ENCODE peak calls at places on chromosomes 5 and 9, in eight cellular contexts. Z is HepG2; A is body of pancreas; G is neural progenitor cell; K is CD8-positive, alpha-beta T cell; Y is cardiac muscle cell; O is thoracic aorta; Q is DND-41. M is an unnamed sample.
A peak's percentile ranks its signal among the peaks of the same experiment; 100 is the strongest.

GRCh38 chr5:1002836-1003235 is 5.8 kb upstream of the NKD2 start:
- DNase-seq in G (no peak), Q (no peak), Y (no peak), O (no peak), K (no peak), A (no peak), Z (no peak), M (peak; percentile 39)

GRCh38 chr5:56608216-56608925 is 207.0 kb upstream of the MAP3K1 start:
- DNase-seq in O (no peak), K (no peak), Y (no peak), Q (no peak), G (no peak), A (peak; percentile 32), Z (no peak), M (no peak)

GRCh38 chr9:27622688-27623340 is 49.5 kb upstream of the C9orf72 start:
- DNase-seq in Q (no peak), A (no peak), Z (no peak), K (no peak), G (no peak), O (no peak), Y (no peak), M (no peak)

GRCh38 chr9:110555971-110556370 is 23.6 kb downstream of the SVEP1 start:
- DNase-seq in Q (no peak), O (peak; percentile 41), Y (peak; percentile 98), Z (peak; percentile 62), K (no peak), A (peak; percentile 70), G (no peak), M (peak; percentile 80)

GRCh38 chr5:123035950-123036390 is 555 bp downstream of the PPIC start:
- DNase-seq in A (peak; percentile 74), O (peak; percentile 27), Y (peak; percentile 63), Z (peak; percentile 22), G (peak; percentile 78), Q (no peak), K (no peak), M (peak; percentile 53)

GRCh38 chr9:116208417-116209232 is 55.0 kb downstream of the PAPPA start:
- DNase-seq in K (no peak), A (no peak), Q (no peak), O (no peak), Y (peak; percentile 52), G (no peak), Z (no peak), M (no peak)

GRCh38 chr9:88605500-88606172 is 70.7 kb downstream of the NXNL2 start:
- DNase-seq in K (no peak), A (no peak), Y (peak; percentile 56), O (no peak), Z (no peak), Q (no peak), G (no peak), M (no peak)

GRCh38 chr5:179829732-179830435 is 9.2 kb downstream of the SQSTM1 start:
- DNase-seq in Z (no peak), Y (no peak), G (no peak), K (no peak), O (no peak), Q (no peak), A (no peak), M (no peak)

GRCh38 chr5:171562822-171563221 is 143.4 kb downstream of the FGF18 start:
- DNase-seq in O (no peak), Q (no peak), A (no peak), K (no peak), Y (no peak), Z (no peak), G (no peak), M (no peak)

GRCh38 chr5:43702815-43703214 is 99.8 kb downstream of the NNT start:
- DNase-seq in Q (no peak), K (no peak), O (no peak), Z (no peak), Y (peak; percentile 71), G (peak; percentile 17), A (peak; percentile 16), M (no peak)

GRCh38 chr9:92711146-92711545 is 41.2 kb upstream of the IPPK start:
- DNase-seq in O (no peak), Q (no peak), K (no peak), G (no peak), Y (no peak), A (no peak), Z (no peak), M (no peak)

GRCh38 chr5:156475182-156475830 is 148.3 kb downstream of the SGCD start:
- DNase-seq in A (no peak), G (no peak), Y (no peak), Q (no peak), Z (no peak), O (no peak), K (no peak), M (no peak)
- H3K27ac ChIP-seq in A (no peak overlapping the region), G (no peak overlapping the region), Y (no peak overlapping the region), Q (no peak overlapping the region), Z (no peak overlapping the region), O (no peak overlapping the region), K (no peak overlapping the region), M (no peak overlapping the region)

GRCh38 chr5:111133436-111133751 is 41.2 kb downstream of the WDR36 start:
- DNase-seq in Z (no peak), O (no peak), Y (no peak), G (no peak), A (no peak), Q (no peak), K (no peak), M (no peak)
- H3K4me1 ChIP-seq in Z (no peaks in the 10 kb centered on the region), O (no peaks in the 10 kb centered on the region), Y (no peaks in the 10 kb centered on the region), G (peaks cover 14% of the 10 kb centered on the region), A (no peaks in the 10 kb centered on the region), Q (peaks cover 4% of the 10 kb centered on the region), K (no peaks in the 10 kb centered on the region), M (no peaks in the 10 kb centered on the region)

GRCh38 chr5:88190106-88190834 is 78.4 kb downstream of the TMEM161B start:
- DNase-seq in Z (no peak), G (peak; percentile 30), A (no peak), Y (no peak), K (peak; percentile 16), Q (no peak), O (no peak), M (no peak)
- TF ChIP-seq CTCF in Z (peak; percentile 42), G (peak; percentile 33), A (no peak), Y (no peak), K (no peak), Q (no peak), O (no peak), M (no peak)

GRCh38 chr5:9421823-9422354 is 124.0 kb downstream of the SEMA5A start:
- DNase-seq in Y (peak; percentile 21), O (no peak), G (no peak), Q (no peak), A (no peak), Z (no peak), K (no peak), M (no peak)

GRCh38 chr5:9428272-9428671 is 117.6 kb downstream of the SEMA5A start:
- DNase-seq in A (no peak), O (no peak), Z (no peak), Q (no peak), G (no peak), K (no peak), Y (no peak), M (no peak)

GRCh38 chr5:9425710-9426109 is 120.2 kb downstream of the SEMA5A start:
- DNase-seq in O (no peak), Z (no peak), G (no peak), A (no peak), Y (no peak), K (no peak), Q (no peak), M (no peak)

GRCh38 chr5:9419794-9420193 is 126.1 kb downstream of the SEMA5A start:
- DNase-seq in A (no peak), O (no peak), Y (no peak), G (no peak), K (no peak), Q (no peak), Z (no peak), M (no peak)

GRCh38 chr5:9423611-9424010 is 122.3 kb downstream of the SEMA5A start:
- DNase-seq in K (no peak), O (no peak), Q (no peak), A (peak; percentile 41), Y (no peak), G (no peak), Z (no peak), M (no peak)
- H3K27ac ChIP-seq in K (no peak overlapping the region), O (no peak overlapping the region), Q (no peak overlapping the region), A (peak overlapping the region; percentile 31), Y (no peak overlapping the region), G (no peak overlapping the region), Z (no peak overlapping the region), M (no peak overlapping the region)

DNA sequence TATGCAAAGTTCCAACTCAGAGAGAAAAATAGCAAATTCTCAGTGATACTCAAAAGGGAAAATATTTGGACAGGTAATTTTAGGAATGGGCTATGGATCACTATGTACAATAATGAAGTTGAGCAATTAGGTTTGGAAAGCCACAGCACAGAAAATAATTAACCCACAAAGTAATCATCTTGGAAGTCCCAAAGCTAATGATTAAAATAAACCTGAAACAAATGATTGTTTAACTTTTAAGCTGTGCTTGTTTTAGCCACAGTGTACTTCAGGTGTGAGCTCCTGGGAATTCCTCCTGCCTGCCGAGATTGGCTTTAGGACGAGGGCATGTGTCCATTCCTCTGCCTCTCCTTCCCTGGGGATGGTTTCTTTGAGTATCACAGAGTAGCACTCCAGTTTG is 403.9 kb downstream of the ZSWIM6 start:
- DNase-seq in Y (no peak), G (no peak), A (no peak), Z (no peak), K (no peak), Q (no peak), O (no peak), M (no peak)
- H3K4me1 ChIP-seq in Y (no peaks in the 10 kb centered on the region), G (peaks cover 13% of the 10 kb centered on the region), A (peaks cover 55% of the 10 kb centered on the region), Z (no peaks in the 10 kb centered on the region), K (no peaks in the 10 kb centered on the region), Q (no peaks in the 10 kb centered on the region), O (no peaks in the 10 kb centered on the region), M (no peaks in the 10 kb centered on the region)

DNA sequence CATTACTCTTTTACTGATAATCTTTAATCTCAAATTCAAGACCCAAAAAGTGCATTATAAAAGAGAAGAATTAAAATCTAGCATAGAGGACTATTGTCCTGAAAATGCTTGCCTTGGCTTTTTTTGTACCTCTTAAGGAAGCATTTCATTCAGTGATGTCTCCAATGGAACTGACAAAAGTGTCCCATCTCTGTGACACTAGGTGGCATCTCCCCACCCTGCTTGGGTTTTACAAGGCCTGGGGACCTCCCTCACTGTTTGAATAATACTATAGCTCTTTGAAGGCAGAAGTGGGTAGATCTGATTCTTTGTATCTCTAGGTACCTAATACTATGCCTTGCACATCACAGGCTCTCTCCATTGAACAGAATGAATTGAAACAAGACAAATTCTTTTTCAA is 180.6 kb downstream of the EPB41L4A start:
- DNase-seq in Y (no peak), Z (no peak), O (no peak), A (no peak), Q (no peak), K (no peak), G (peak; percentile 10), M (no peak)
- TF ChIP-seq CTCF in Y (no peak), Z (peak; percentile 21), O (no peak), A (no peak), Q (no peak), K (no peak), G (peak; percentile 12), M (no peak)

DNA sequence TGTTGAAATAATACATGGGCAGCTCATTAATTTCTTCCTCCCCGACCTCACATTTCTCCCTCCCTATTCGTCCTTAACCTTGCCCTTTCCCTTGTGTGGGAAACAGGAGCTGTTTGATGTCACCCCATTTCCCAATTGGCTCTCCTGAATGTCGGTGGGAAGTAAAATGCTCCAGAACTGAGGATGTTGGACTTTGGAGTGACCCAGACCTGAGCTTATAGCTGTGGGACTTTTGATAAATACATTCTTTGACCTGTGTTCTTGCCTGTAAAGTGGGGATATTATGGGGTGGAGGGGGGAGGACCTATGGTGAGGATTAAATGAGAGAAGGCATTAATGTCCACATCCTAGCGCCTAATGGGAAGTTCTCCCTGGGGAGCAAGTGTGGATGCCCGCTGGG is 91.3 kb downstream of the ZNF618 start:
- DNase-seq in Z (no peak), Y (no peak), K (no peak), G (no peak), A (no peak), O (no peak), Q (no peak), M (no peak)
- H3K27ac ChIP-seq in Z (no peak overlapping the region), Y (no peak overlapping the region), K (no peak overlapping the region), G (no peak overlapping the region), A (no peak overlapping the region), O (no peak overlapping the region), Q (no peak overlapping the region), M (no peak overlapping the region)

M was measured in tibial artery.